ENCODE peak calls at places on chromosome 22, in seven cellular contexts. K is GM23248, W is lower lobe of right lung, G is transverse colon, C is NCI-H69, A is HT-29, E is AML-193. P is an unnamed sample.

GRCh38 chr22:39706406-39707150 is 136.0 kb downstream of the CACNA1I start:
- DNase-seq in K (peak; percentile 49), W (no peak), G (no peak), C (no peak), A (no peak), E (no peak), P (no peak)

GRCh38 chr22:19503869-19504268 is 20.3 kb downstream of the CLDN5 start:
- DNase-seq in K (no peak), W (no peak), G (no peak), C (peak; percentile 25), A (peak; percentile 16), E (no peak), P (no peak)

GRCh38 chr22:17845340-17845739 is 71.1 kb upstream of the BID start:
- DNase-seq in K (no peak), W (no peak), G (no peak), C (no peak), A (no peak), E (no peak), P (no peak)

GRCh38 chr22:24503137-24503850 is 8.2 kb downstream of the UPB1 start:
- DNase-seq in K (peak; percentile 85), W (peak; percentile 64), G (peak; percentile 61), C (peak; percentile 75), A (peak; percentile 26), E (peak; percentile 86), P (peak; percentile 76)

GRCh38 chr22:30830907-30831306 is 136.2 kb downstream of the OSBP2 start:
- DNase-seq in K (peak; percentile 96), W (no peak), G (peak; percentile 26), C (no peak), A (peak; percentile 32), E (no peak), P (peak; percentile 59)

GRCh38 chr22:20412474-20413216 is 18.7 kb downstream of the ZNF74 start:
- DNase-seq in K (no peak), W (peak; percentile 13), G (no peak), C (no peak), A (no peak), E (no peak), P (no peak)

GRCh38 chr22:45709866-45710265 is 38.2 kb downstream of the ATXN10 start:
- DNase-seq in K (peak; percentile 90), W (no peak), G (no peak), C (no peak), A (no peak), E (no peak), P (no peak)

GRCh38 chr22:37162221-37163095 is 12.7 kb upstream of the IL2RB start:
- DNase-seq in K (no peak), W (no peak), G (peak; percentile 49), C (no peak), A (no peak), E (no peak), P (no peak)

GRCh38 chr22:31897842-31898241 is 46.5 kb upstream of the YWHAH start:
- DNase-seq in K (no peak), W (no peak), G (no peak), C (peak; percentile 13), A (no peak), E (no peak), P (no peak)

GRCh38 chr22:40670058-40670457 is 9.2 kb upstream of the MCHR1 start:
- DNase-seq in K (no peak), W (no peak), G (no peak), C (no peak), A (no peak), E (no peak), P (no peak)

GRCh38 chr22:31347251-31348008 is 1.3 kb upstream of the PATZ1 start:
- DNase-seq in K (peak; percentile 86), W (peak; percentile 75), G (peak; percentile 72), C (peak; percentile 87), A (peak; percentile 61), E (peak; percentile 69), P (peak; percentile 62)

GRCh38 chr22:34781676-34782075 is 284.3 kb upstream of the ISX start:
- DNase-seq in K (no peak), W (no peak), G (no peak), C (peak; percentile 57), A (no peak), E (no peak), P (no peak)

GRCh38 chr22:48959496-48959895 is 868.2 kb downstream of the BRD1 start:
- DNase-seq in K (no peak), W (no peak), G (no peak), C (no peak), A (no peak), E (no peak), P (no peak)

GRCh38 chr22:32562916-32563315 is 88.3 kb downstream of the FBXO7 start:
- DNase-seq in K (peak; percentile 33), W (no peak), G (no peak), C (no peak), A (no peak), E (no peak), P (no peak)

GRCh38 chr22:38462960-38463784 is 4.7 kb upstream of the KDELR3 start:
- DNase-seq in K (no peak), W (no peak), G (no peak), C (peak; percentile 84), A (no peak), E (no peak), P (no peak)

GRCh38 chr22:38218661-38219331 is 17.0 kb downstream of the MAFF start:
- DNase-seq in K (peak; percentile 94), W (peak; percentile 88), G (peak; percentile 89), C (no peak), A (peak; percentile 86), E (no peak), P (peak; percentile 89)

GRCh38 chr22:44701824-44702478 is at the start of gene PRR5:
- DNase-seq in K (peak; percentile 93), W (peak; percentile 89), G (peak; percentile 84), C (peak; percentile 94), A (peak; percentile 60), E (peak; percentile 59), P (peak; percentile 87)

GRCh38 chr22:37330200-37331033 is 48.1 kb downstream of the CYTH4 start:
- DNase-seq in K (peak; percentile 41), W (no peak), G (peak; percentile 22), C (peak; percentile 92), A (peak; percentile 86), E (peak; percentile 56), P (no peak)

GRCh38 chr22:44538518-44539315 is 40.7 kb upstream of the RTL6 start:
- DNase-seq in K (no peak), W (no peak), G (no peak), C (no peak), A (no peak), E (no peak), P (no peak)

GRCh38 chr22:40345271-40345670 is 1.0 kb upstream of the ADSL start:
- DNase-seq in K (peak; percentile 60), W (no peak), G (peak; percentile 50), C (peak; percentile 70), A (no peak), E (no peak), P (peak; percentile 42)

GRCh38 chr22:27317156-27317555 is 484.4 kb downstream of the MN1 start:
- DNase-seq in K (no peak), W (no peak), G (peak; percentile 25), C (no peak), A (no peak), E (no peak), P (peak; percentile 38)

GRCh38 chr22:28018461-28018927 is 99.4 kb upstream of the PITPNB start:
- DNase-seq in K (no peak), W (peak; percentile 13), G (peak; percentile 1), C (peak; percentile 61), A (no peak), E (no peak), P (no peak)

P was measured in left colon.